ENCODE peak calls at places on chromosomes 2 and 18, in seven cellular contexts. One of them, this sample, is unnamed.

GRCh38 chr18:79680100-79680879 is 687 bp downstream of the CTDP1 start:
- DNase-seq in CD8-positive, alpha-beta memory T cell: peak
- DNase-seq in esophagus muscularis mucosa: no peak
- DNase-seq in cardiac fibroblast: peak
- DNase-seq in IMR-90: peak
- DNase-seq in psoas muscle: peak
- DNase-seq in MM.1S: peak
- DNase-seq in this sample: no peak

GRCh38 chr2:241443486-241444223 is 64.7 kb downstream of the STK25 start:
- DNase-seq in CD8-positive, alpha-beta memory T cell: peak
- DNase-seq in esophagus muscularis mucosa: no peak
- DNase-seq in cardiac fibroblast: peak
- DNase-seq in IMR-90: peak
- DNase-seq in psoas muscle: no peak
- DNase-seq in MM.1S: peak
- DNase-seq in this sample: peak

GRCh38 chr2:10045561-10046355 is 2.4 kb downstream of the KLF11 start:
- DNase-seq in CD8-positive, alpha-beta memory T cell: no peak
- DNase-seq in esophagus muscularis mucosa: no peak
- DNase-seq in cardiac fibroblast: no peak
- DNase-seq in IMR-90: no peak
- DNase-seq in psoas muscle: no peak
- DNase-seq in MM.1S: no peak
- DNase-seq in this sample: no peak

GRCh38 chr2:176419591-176420071 is 150.4 kb downstream of the MTX2 start:
- DNase-seq in CD8-positive, alpha-beta memory T cell: no peak
- DNase-seq in esophagus muscularis mucosa: no peak
- DNase-seq in cardiac fibroblast: peak
- DNase-seq in IMR-90: peak
- DNase-seq in psoas muscle: no peak
- DNase-seq in MM.1S: no peak
- DNase-seq in this sample: no peak

GRCh38 chr18:78393463-78393862 is 586.2 kb upstream of the SALL3 start:
- DNase-seq in CD8-positive, alpha-beta memory T cell: no peak
- DNase-seq in esophagus muscularis mucosa: no peak
- DNase-seq in cardiac fibroblast: no peak
- DNase-seq in IMR-90: no peak
- DNase-seq in psoas muscle: no peak
- DNase-seq in MM.1S: no peak
- DNase-seq in this sample: no peak

GRCh38 chr18:47871288-47871687 is 59.2 kb downstream of the SMAD2 start:
- DNase-seq in CD8-positive, alpha-beta memory T cell: no peak
- DNase-seq in esophagus muscularis mucosa: no peak
- DNase-seq in cardiac fibroblast: no peak
- DNase-seq in IMR-90: no peak
- DNase-seq in psoas muscle: no peak
- DNase-seq in MM.1S: no peak
- DNase-seq in this sample: no peak

GRCh38 chr2:178978667-178979066 is 71.3 kb downstream of the CCDC141 start:
- DNase-seq in CD8-positive, alpha-beta memory T cell: no peak
- DNase-seq in esophagus muscularis mucosa: no peak
- DNase-seq in cardiac fibroblast: no peak
- DNase-seq in IMR-90: no peak
- DNase-seq in psoas muscle: no peak
- DNase-seq in MM.1S: no peak
- DNase-seq in this sample: no peak

GRCh38 chr2:45418532-45418931 is 192.5 kb downstream of the SRBD1 start:
- DNase-seq in CD8-positive, alpha-beta memory T cell: no peak
- DNase-seq in esophagus muscularis mucosa: no peak
- DNase-seq in cardiac fibroblast: no peak
- DNase-seq in IMR-90: no peak
- DNase-seq in psoas muscle: no peak
- DNase-seq in MM.1S: no peak
- DNase-seq in this sample: no peak

GRCh38 chr2:241680827-241681599 is 5.6 kb downstream of the DTYMK start:
- DNase-seq in CD8-positive, alpha-beta memory T cell: no peak
- DNase-seq in esophagus muscularis mucosa: no peak
- DNase-seq in cardiac fibroblast: peak
- DNase-seq in IMR-90: peak
- DNase-seq in psoas muscle: peak
- DNase-seq in MM.1S: no peak
- DNase-seq in this sample: peak

GRCh38 chr2:10163498-10164486 is 41.3 kb downstream of the RRM2 start:
- DNase-seq in CD8-positive, alpha-beta memory T cell: no peak
- DNase-seq in esophagus muscularis mucosa: no peak
- DNase-seq in cardiac fibroblast: peak
- DNase-seq in IMR-90: peak
- DNase-seq in psoas muscle: no peak
- DNase-seq in MM.1S: no peak
- DNase-seq in this sample: no peak

GRCh38 chr2:28470759-28471158 is 25.1 kb upstream of the PLB1 start:
- DNase-seq in CD8-positive, alpha-beta memory T cell: no peak
- DNase-seq in esophagus muscularis mucosa: no peak
- DNase-seq in cardiac fibroblast: no peak
- DNase-seq in IMR-90: no peak
- DNase-seq in psoas muscle: no peak
- DNase-seq in MM.1S: no peak
- DNase-seq in this sample: no peak

GRCh38 chr2:206084870-206085741 is 868 bp downstream of the INO80D start:
- DNase-seq in CD8-positive, alpha-beta memory T cell: peak
- DNase-seq in esophagus muscularis mucosa: no peak
- DNase-seq in cardiac fibroblast: peak
- DNase-seq in IMR-90: no peak
- DNase-seq in psoas muscle: peak
- DNase-seq in MM.1S: peak
- DNase-seq in this sample: no peak

GRCh38 chr2:127641846-127642510 is 4.0 kb upstream of the GPR17 start:
- DNase-seq in CD8-positive, alpha-beta memory T cell: no peak
- DNase-seq in esophagus muscularis mucosa: no peak
- DNase-seq in cardiac fibroblast: no peak
- DNase-seq in IMR-90: no peak
- DNase-seq in psoas muscle: no peak
- DNase-seq in MM.1S: no peak
- DNase-seq in this sample: no peak

GRCh38 chr2:19944205-19944845 is 42.5 kb upstream of the TTC32 start:
- DNase-seq in CD8-positive, alpha-beta memory T cell: no peak
- DNase-seq in esophagus muscularis mucosa: no peak
- DNase-seq in cardiac fibroblast: no peak
- DNase-seq in IMR-90: no peak
- DNase-seq in psoas muscle: no peak
- DNase-seq in MM.1S: no peak
- DNase-seq in this sample: no peak

GRCh38 chr2:871926-872680 is 78.5 kb upstream of the SNTG2 start:
- DNase-seq in CD8-positive, alpha-beta memory T cell: no peak
- DNase-seq in esophagus muscularis mucosa: no peak
- DNase-seq in cardiac fibroblast: no peak
- DNase-seq in IMR-90: no peak
- DNase-seq in psoas muscle: no peak
- DNase-seq in MM.1S: no peak
- DNase-seq in this sample: no peak

GRCh38 chr2:68272246-68272987 is 20.1 kb upstream of the PPP3R1 start:
- DNase-seq in CD8-positive, alpha-beta memory T cell: no peak
- DNase-seq in esophagus muscularis mucosa: no peak
- DNase-seq in cardiac fibroblast: no peak
- DNase-seq in IMR-90: no peak
- DNase-seq in psoas muscle: no peak
- DNase-seq in MM.1S: no peak
- DNase-seq in this sample: no peak

GRCh38 chr2:167294775-167295140 is 406.5 kb downstream of the XIRP2 start:
- DNase-seq in CD8-positive, alpha-beta memory T cell: no peak
- DNase-seq in esophagus muscularis mucosa: no peak
- DNase-seq in cardiac fibroblast: peak
- DNase-seq in IMR-90: peak
- DNase-seq in psoas muscle: no peak
- DNase-seq in MM.1S: peak
- DNase-seq in this sample: no peak

DNA sequence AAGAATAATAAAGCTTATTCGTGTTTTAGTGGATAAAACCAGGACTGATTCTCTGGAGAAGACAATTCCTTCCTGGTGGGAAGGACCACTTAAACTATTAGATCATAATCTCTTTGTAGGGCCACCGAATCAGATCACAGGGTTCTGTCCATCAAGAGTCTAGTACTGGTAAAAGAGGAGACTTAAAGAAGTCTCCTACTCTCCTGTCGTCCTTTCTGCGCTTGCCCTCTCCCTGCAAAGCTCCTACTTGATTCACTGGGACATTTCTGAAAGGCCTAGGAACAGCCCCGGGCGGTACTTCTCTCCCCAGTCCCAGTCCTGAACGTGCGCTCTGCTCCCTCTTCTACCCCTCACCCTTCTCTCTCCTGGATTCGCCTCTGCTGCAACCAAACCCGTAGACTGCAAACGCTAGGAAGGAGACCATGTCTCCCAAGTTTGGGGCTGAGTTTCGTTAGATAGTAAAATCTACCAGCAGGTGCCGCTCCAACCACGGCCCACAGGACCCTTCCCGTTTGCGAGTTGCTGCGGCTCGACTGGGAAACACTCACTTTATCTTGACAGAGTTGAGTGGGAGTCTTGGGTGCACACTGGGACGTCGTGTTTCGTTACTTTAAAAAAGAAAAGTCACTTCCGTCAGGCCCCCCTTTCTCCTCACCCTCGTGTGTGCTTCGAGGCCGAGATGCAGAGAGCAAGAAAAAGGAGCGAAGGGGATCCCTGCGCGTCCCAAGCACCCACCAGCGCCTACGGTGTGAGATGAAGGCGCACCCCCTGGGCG is 952 bp downstream of the FIGLA start:
- DNase-seq in CD8-positive, alpha-beta memory T cell: peak
- DNase-seq in esophagus muscularis mucosa: no peak
- DNase-seq in cardiac fibroblast: peak
- DNase-seq in IMR-90: peak
- DNase-seq in psoas muscle: peak
- DNase-seq in MM.1S: peak
- DNase-seq in this sample: no peak
- H3K4me3 ChIP-seq in CD8-positive, alpha-beta memory T cell: peak
- H3K4me3 ChIP-seq in esophagus muscularis mucosa: peak
- H3K4me3 ChIP-seq in cardiac fibroblast: no peak
- H3K4me3 ChIP-seq in IMR-90: no peak
- H3K4me3 ChIP-seq in psoas muscle: peak
- H3K4me3 ChIP-seq in MM.1S: no peak
- H3K4me3 ChIP-seq in this sample: no peak

GRCh38 chr2:148877403-148877740 is 2.3 kb downstream of the KIF5C start:
- DNase-seq in CD8-positive, alpha-beta memory T cell: no peak
- DNase-seq in esophagus muscularis mucosa: no peak
- DNase-seq in cardiac fibroblast: no peak
- DNase-seq in IMR-90: no peak
- DNase-seq in psoas muscle: no peak
- DNase-seq in MM.1S: no peak
- DNase-seq in this sample: no peak
- H3K4me3 ChIP-seq in CD8-positive, alpha-beta memory T cell: peak
- H3K4me3 ChIP-seq in esophagus muscularis mucosa: no peak
- H3K4me3 ChIP-seq in cardiac fibroblast: no peak
- H3K4me3 ChIP-seq in IMR-90: no peak
- H3K4me3 ChIP-seq in psoas muscle: no peak
- H3K4me3 ChIP-seq in MM.1S: no peak
- H3K4me3 ChIP-seq in this sample: no peak

GRCh38 chr2:64819774-64820688 is 166.3 kb upstream of the SERTAD2 start:
- DNase-seq in CD8-positive, alpha-beta memory T cell: peak
- DNase-seq in esophagus muscularis mucosa: no peak
- DNase-seq in cardiac fibroblast: no peak
- DNase-seq in IMR-90: no peak
- DNase-seq in psoas muscle: no peak
- DNase-seq in MM.1S: peak
- DNase-seq in this sample: no peak

GRCh38 chr2:64820901-64821300 is 167.2 kb upstream of the SERTAD2 start:
- DNase-seq in CD8-positive, alpha-beta memory T cell: no peak
- DNase-seq in esophagus muscularis mucosa: no peak
- DNase-seq in cardiac fibroblast: no peak
- DNase-seq in IMR-90: no peak
- DNase-seq in psoas muscle: no peak
- DNase-seq in MM.1S: no peak
- DNase-seq in this sample: no peak

GRCh38 chr2:64818650-64819032 is 164.9 kb upstream of the SERTAD2 start:
- DNase-seq in CD8-positive, alpha-beta memory T cell: no peak
- DNase-seq in esophagus muscularis mucosa: no peak
- DNase-seq in cardiac fibroblast: no peak
- DNase-seq in IMR-90: no peak
- DNase-seq in psoas muscle: no peak
- DNase-seq in MM.1S: no peak
- DNase-seq in this sample: no peak

GRCh38 chr2:64817453-64817852 is 163.7 kb upstream of the SERTAD2 start:
- DNase-seq in CD8-positive, alpha-beta memory T cell: no peak
- DNase-seq in esophagus muscularis mucosa: no peak
- DNase-seq in cardiac fibroblast: no peak
- DNase-seq in IMR-90: no peak
- DNase-seq in psoas muscle: no peak
- DNase-seq in MM.1S: no peak
- DNase-seq in this sample: no peak

GRCh38 chr2:64819371-64819770 is 165.7 kb upstream of the SERTAD2 start:
- DNase-seq in CD8-positive, alpha-beta memory T cell: no peak
- DNase-seq in esophagus muscularis mucosa: no peak
- DNase-seq in cardiac fibroblast: no peak
- DNase-seq in IMR-90: no peak
- DNase-seq in psoas muscle: no peak
- DNase-seq in MM.1S: no peak
- DNase-seq in this sample: no peak
- H3K4me3 ChIP-seq in CD8-positive, alpha-beta memory T cell: peak
- H3K4me3 ChIP-seq in esophagus muscularis mucosa: no peak
- H3K4me3 ChIP-seq in cardiac fibroblast: no peak
- H3K4me3 ChIP-seq in IMR-90: no peak
- H3K4me3 ChIP-seq in psoas muscle: no peak
- H3K4me3 ChIP-seq in MM.1S: peak
- H3K4me3 ChIP-seq in this sample: no peak

GRCh38 chr2:119544075-119545031 is at the start of gene CFAP221:
- DNase-seq in CD8-positive, alpha-beta memory T cell: no peak
- DNase-seq in esophagus muscularis mucosa: peak
- DNase-seq in cardiac fibroblast: peak
- DNase-seq in IMR-90: peak
- DNase-seq in psoas muscle: peak
- DNase-seq in MM.1S: peak
- DNase-seq in this sample: peak

GRCh38 chr2:119546446-119546765 is 2.2 kb downstream of the CFAP221 start:
- DNase-seq in CD8-positive, alpha-beta memory T cell: no peak
- DNase-seq in esophagus muscularis mucosa: no peak
- DNase-seq in cardiac fibroblast: no peak
- DNase-seq in IMR-90: no peak
- DNase-seq in psoas muscle: no peak
- DNase-seq in MM.1S: no peak
- DNase-seq in this sample: no peak

GRCh38 chr2:119545754-119546445 is 1.7 kb downstream of the CFAP221 start:
- DNase-seq in CD8-positive, alpha-beta memory T cell: no peak
- DNase-seq in esophagus muscularis mucosa: peak
- DNase-seq in cardiac fibroblast: no peak
- DNase-seq in IMR-90: no peak
- DNase-seq in psoas muscle: no peak
- DNase-seq in MM.1S: no peak
- DNase-seq in this sample: no peak

GRCh38 chr2:119548516-119549120 is 4.4 kb downstream of the CFAP221 start:
- DNase-seq in CD8-positive, alpha-beta memory T cell: no peak
- DNase-seq in esophagus muscularis mucosa: no peak
- DNase-seq in cardiac fibroblast: no peak
- DNase-seq in IMR-90: no peak
- DNase-seq in psoas muscle: no peak
- DNase-seq in MM.1S: no peak
- DNase-seq in this sample: no peak

DNA sequence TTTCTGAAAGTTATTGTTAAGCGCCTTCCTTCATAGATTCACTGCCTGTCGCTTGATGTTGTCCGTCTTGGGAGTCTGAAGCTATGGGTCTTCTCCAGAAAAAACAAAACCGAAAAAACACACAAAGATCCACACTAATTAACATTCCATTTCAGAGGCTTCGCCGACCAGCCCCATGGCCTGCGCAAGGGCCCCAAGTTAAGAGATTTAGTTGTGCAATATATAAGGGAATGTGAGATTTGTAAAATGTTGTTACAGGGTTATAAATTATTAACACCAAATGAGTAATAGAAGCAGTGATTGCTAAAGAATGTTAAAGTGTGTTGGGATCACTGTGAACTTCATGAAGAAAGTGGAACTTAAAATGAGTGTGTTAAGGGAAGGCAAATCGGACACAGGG is 827 bp downstream of the CFAP221 start:
- DNase-seq in CD8-positive, alpha-beta memory T cell: no peak
- DNase-seq in esophagus muscularis mucosa: peak
- DNase-seq in cardiac fibroblast: no peak
- DNase-seq in IMR-90: no peak
- DNase-seq in psoas muscle: no peak
- DNase-seq in MM.1S: no peak
- DNase-seq in this sample: no peak
- H3K4me3 ChIP-seq in CD8-positive, alpha-beta memory T cell: no peak
- H3K4me3 ChIP-seq in esophagus muscularis mucosa: no peak
- H3K4me3 ChIP-seq in cardiac fibroblast: no peak
- H3K4me3 ChIP-seq in IMR-90: no peak
- H3K4me3 ChIP-seq in psoas muscle: no peak
- H3K4me3 ChIP-seq in MM.1S: no peak
- H3K4me3 ChIP-seq in this sample: no peak